ENCODE peak calls at places on chromosomes 5 and 9, in five cellular contexts. V, M, N, R and L are unnamed samples.

GRCh38 chr9:86341007-86341491 is 13.2 kb downstream of the TUT7 start:
- DNase-seq in M (no peak), R (no peak), V (no peak), N (no peak), L (no peak)

GRCh38 chr9:109277451-109277850 is 43.4 kb downstream of the EPB41L4B start:
- DNase-seq in R (no peak), V (no peak), M (no peak), N (no peak), L (no peak)

GRCh38 chr5:122263352-122264030 is 48.5 kb upstream of the SNCAIP start:
- DNase-seq in M (no peak), V (no peak), N (no peak), R (no peak), L (no peak)

GRCh38 chr9:124673063-124673462 is 98.0 kb downstream of the NR6A1 start:
- DNase-seq in M (no peak), N (no peak), V (no peak), R (no peak), L (no peak)

GRCh38 chr5:179679014-179679674 is 1.7 kb downstream of the CBY3 start:
- DNase-seq in V (peak), M (peak), R (peak), N (peak), L (peak)

GRCh38 chr5:178137991-178138390 is 7.2 kb downstream of the RMND5B start:
- DNase-seq in N (no peak), V (no peak), R (no peak), M (no peak), L (no peak)

GRCh38 chr9:95626885-95627558 is 110.3 kb upstream of the PTCH1 start:
- DNase-seq in R (no peak), N (peak), V (peak), M (peak), L (no peak)

GRCh38 chr5:418681-419121 is 24.3 kb upstream of the EXOC3 start:
- DNase-seq in M (no peak), V (no peak), R (no peak), N (peak), L (no peak)

GRCh38 chr5:95178046-95178651 is 106.7 kb downstream of the MCTP1 start:
- DNase-seq in R (no peak), V (no peak), N (no peak), M (no peak), L (no peak)